ENCODE peak calls at places on chromosomes 6 and 20, in six cellular contexts. Z is stimulated activated CD8-positive, alpha-beta memory T cell treated with anti-CD3 and anti-CD28 coated beads, Interleukin-4, amount 100 ng/mL, for 4 hours; E is GM03348; W is non-pigmented ciliary epithelial cell; P is NCI-H510A; R is CD8-positive, alpha-beta T cell. L is an unnamed sample.
A peak's percentile ranks its signal among the peaks of the same experiment; 100 is the strongest.

GRCh38 chr6:117783280-117783679 is 108.0 kb downstream of the NUS1 start:
- DNase-seq in R (no peak), E (no peak), W (no peak), Z (no peak), P (no peak), L (no peak)

GRCh38 chr6:112029045-112029822 is 24.7 kb upstream of the CCN6 start:
- DNase-seq in P (no peak), E (peak; percentile 37), W (no peak), R (peak; percentile 66), Z (peak; percentile 50), L (peak; percentile 41)

GRCh38 chr20:63222541-63222940 is 6.6 kb upstream of the YTHDF1 start:
- DNase-seq in W (no peak), E (no peak), Z (no peak), P (no peak), R (no peak), L (no peak)

GRCh38 chr6:158003910-158004695 is 22.4 kb downstream of the SYNJ2 start:
- DNase-seq in E (no peak), P (no peak), Z (no peak), W (no peak), R (no peak), L (no peak)

GRCh38 chr6:110039996-110040383 is 61.9 kb downstream of the GPR6 start:
- DNase-seq in R (peak; percentile 32), Z (no peak), E (no peak), P (no peak), W (no peak), L (peak; percentile 44)

GRCh38 chr6:159184559-159184958 is 15.4 kb downstream of the FNDC1 start:
- DNase-seq in Z (no peak), E (peak; percentile 80), R (no peak), P (no peak), W (no peak), L (no peak)

GRCh38 chr20:12108842-12109241 is 191.1 kb downstream of the BTBD3 start:
- DNase-seq in W (no peak), Z (no peak), R (no peak), E (no peak), P (no peak), L (no peak)

GRCh38 chr20:3781153-3781910 is at the start of gene SPEF1:
- DNase-seq in P (peak; percentile 86), E (peak; percentile 94), Z (no peak), W (no peak), R (peak; percentile 37), L (no peak)

GRCh38 chr6:47654255-47654654 is 44.1 kb upstream of the ADGRF4 start:
- DNase-seq in P (no peak), E (no peak), Z (no peak), R (no peak), W (no peak), L (no peak)

GRCh38 chr6:827431-827830 is 134.5 kb upstream of the EXOC2 start:
- DNase-seq in W (no peak), P (no peak), Z (no peak), R (no peak), E (no peak), L (no peak)